ENCODE peak calls at places on chromosome 3, in five cellular contexts. P is ovary; Y is suprapubic skin; M is coronary artery; S is CD4-positive, alpha-beta T cell. C is an unnamed sample.

GRCh38 chr3:127226946-127227842 is 34.3 kb downstream of the PRR23E start:
- DNase-seq in P (no peak), Y (no peak), S (peak; percentile 22), M (no peak), C (no peak)

GRCh38 chr3:11549580-11550140 is 94.1 kb downstream of the VGLL4 start:
- DNase-seq in M (no peak), S (no peak), Y (no peak), P (no peak), C (no peak)

GRCh38 chr3:25155696-25156471 is 272.2 kb upstream of the RARB start:
- DNase-seq in S (no peak), M (no peak), Y (no peak), P (no peak), C (no peak)

GRCh38 chr3:189324538-189325138 is 152.9 kb downstream of the TPRG1 start:
- DNase-seq in P (no peak), S (peak; percentile 88), M (no peak), Y (no peak), C (no peak)

GRCh38 chr3:99633887-99634558 is 4.4 kb upstream of the COL8A1 start:
- DNase-seq in S (no peak), P (no peak), Y (no peak), M (no peak), C (no peak)

GRCh38 chr3:48248095-48248863 is 7.4 kb downstream of the ZNF589 start:
- DNase-seq in M (no peak), S (no peak), Y (no peak), P (no peak), C (no peak)

GRCh38 chr3:186024210-186024609 is 84.7 kb downstream of the ETV5 start:
- DNase-seq in Y (no peak), P (no peak), S (no peak), M (no peak), C (no peak)

GRCh38 chr3:112931737-112932521 is 43.0 kb downstream of the CD200R1 start:
- DNase-seq in M (no peak), S (no peak), Y (no peak), P (no peak), C (no peak)

DNA sequence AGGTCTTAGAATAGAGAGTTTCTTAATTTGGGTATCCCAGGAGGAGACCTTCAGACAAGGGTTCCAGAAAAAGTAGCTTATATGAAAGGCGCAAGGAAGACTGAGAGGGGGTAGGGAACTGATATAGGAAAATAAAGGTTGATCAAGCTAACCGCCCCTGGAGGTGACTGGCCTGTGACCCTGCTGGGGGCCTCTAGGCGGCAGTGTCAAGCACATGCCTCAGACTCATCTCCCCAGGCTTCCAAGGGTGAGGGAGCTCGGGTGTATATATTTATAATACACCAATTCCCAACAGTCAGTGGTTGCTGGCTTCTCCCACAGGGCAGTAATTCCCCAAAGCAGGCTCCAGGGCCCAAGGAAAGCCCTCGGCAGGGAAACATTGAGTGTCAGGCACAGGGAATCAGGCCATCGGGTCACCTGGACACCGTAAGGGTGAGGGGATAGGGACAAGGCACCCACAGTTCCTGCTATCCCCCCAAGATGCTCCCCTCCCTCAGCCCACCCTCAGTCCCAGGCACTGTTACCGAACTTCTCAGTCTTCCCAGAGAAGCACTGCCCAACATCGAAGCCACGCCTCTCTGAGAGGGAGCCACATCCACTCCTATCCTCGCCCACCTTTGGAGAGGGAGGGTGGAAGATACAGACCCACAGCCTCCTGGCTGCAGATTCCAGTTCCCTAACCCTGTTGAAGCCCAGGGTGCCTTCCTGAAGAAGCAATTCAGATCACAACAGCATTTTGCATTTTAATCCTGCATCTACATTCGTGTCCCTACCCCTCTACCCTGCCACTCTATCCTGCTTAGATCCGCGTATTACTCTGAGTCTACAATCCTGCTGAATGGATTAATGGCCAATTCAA is 19.5 kb upstream of the CAV3 start:
- DNase-seq in Y (no peak), M (no peak), S (no peak), P (no peak), C (no peak)
- H3K27ac ChIP-seq in Y (no peak overlapping the region), M (no peak overlapping the region), S (no peak overlapping the region), P (no peak overlapping the region), C (no peak overlapping the region)

GRCh38 chr3:135975053-135975452 is 9.5 kb downstream of the PPP2R3A start:
- DNase-seq in P (no peak), S (no peak), M (no peak), Y (no peak), C (no peak)

GRCh38 chr3:135967867-135968266 is 2.3 kb downstream of the PPP2R3A start:
- DNase-seq in M (no peak), Y (no peak), S (no peak), P (no peak), C (no peak)

GRCh38 chr3:135970500-135971116 is 5.1 kb downstream of the PPP2R3A start:
- DNase-seq in P (no peak), Y (no peak), M (no peak), S (no peak), C (no peak)

GRCh38 chr3:135975536-135975935 is 10.0 kb downstream of the PPP2R3A start:
- DNase-seq in P (no peak), M (no peak), Y (no peak), S (no peak), C (no peak)

DNA sequence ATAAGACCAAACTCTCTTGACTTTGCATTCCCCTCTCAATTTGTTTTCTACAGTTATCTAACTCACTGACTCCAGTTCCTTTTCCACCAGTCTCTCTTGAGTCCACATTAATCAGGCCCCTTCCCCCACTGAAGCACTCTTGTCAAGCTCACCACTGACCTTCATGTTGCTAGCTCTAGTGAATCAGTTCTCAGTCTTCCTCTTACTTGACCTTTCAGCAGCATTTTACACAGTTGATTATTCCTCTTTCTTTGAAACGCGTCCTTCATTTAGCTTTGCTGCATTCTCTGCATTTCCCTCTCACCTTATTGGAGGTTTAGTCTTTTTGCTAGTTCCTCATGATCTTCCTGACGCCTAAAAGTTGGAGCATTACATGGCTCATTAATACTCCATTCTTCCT is 8.3 kb downstream of the PPP2R3A start:
- DNase-seq in S (no peak), M (no peak), Y (no peak), P (no peak), C (no peak)
- H3K27ac ChIP-seq in S (no peak overlapping the region), M (no peak overlapping the region), Y (no peak overlapping the region), P (no peak overlapping the region), C (no peak overlapping the region)

DNA sequence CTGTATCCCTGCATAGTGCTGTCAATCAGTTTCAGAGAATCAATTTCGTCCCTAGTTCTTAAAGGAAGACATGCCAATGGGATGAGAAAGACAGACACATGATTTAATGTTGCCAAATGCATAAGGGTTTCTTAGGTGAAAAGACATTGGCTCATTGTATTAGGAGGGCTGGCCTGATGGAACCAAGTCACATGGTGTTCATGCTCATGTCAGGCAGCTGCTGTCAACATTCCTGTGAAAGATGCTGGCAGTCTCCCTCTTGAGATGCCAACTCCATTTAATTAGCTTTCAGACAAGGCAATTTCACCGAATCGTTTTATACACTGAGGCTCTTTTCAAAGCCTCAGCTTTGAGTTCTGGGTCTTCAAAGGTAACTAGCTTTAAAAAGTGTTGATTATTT is 16.1 kb upstream of the IL1RAP start:
- DNase-seq in M (no peak), S (no peak), Y (no peak), P (no peak), C (no peak)
- H3K27ac ChIP-seq in M (no peak overlapping the region), S (no peak overlapping the region), Y (no peak overlapping the region), P (no peak overlapping the region), C (no peak overlapping the region)

GRCh38 chr3:4856564-4856963 is 122.7 kb upstream of the BHLHE40 start:
- DNase-seq in S (no peak), M (no peak), P (no peak), Y (no peak), C (no peak)
- H3K27ac ChIP-seq in S (no peak overlapping the region), M (no peak overlapping the region), P (no peak overlapping the region), Y (no peak overlapping the region), C (no peak overlapping the region)

GRCh38 chr3:88573472-88573871 is 423.7 kb downstream of the C3orf38 start:
- DNase-seq in M (no peak), Y (no peak), P (no peak), S (no peak), C (no peak)

GRCh38 chr3:88574210-88574609 is 424.5 kb downstream of the C3orf38 start:
- DNase-seq in Y (no peak), S (no peak), P (no peak), M (no peak), C (no peak)

DNA sequence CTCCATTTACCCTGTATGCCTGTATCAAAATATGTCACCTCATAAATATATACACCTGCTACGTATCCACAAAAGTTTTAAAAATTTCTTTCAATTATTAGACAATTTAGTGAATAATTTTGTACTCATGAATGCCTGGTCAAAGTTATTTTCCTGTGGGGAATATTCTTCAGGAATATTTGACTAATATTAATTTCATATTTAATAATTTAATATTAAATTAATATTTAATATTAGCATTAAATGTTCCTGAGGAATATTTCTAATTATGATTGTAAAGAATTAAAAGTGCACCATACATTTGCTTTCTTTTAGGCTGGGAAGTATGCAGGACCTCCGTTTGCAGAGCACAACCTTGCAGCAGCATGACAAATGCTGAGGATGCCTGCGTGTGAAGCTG is 422.7 kb downstream of the C3orf38 start:
- DNase-seq in S (no peak), Y (no peak), M (no peak), P (no peak), C (no peak)
- H3K27ac ChIP-seq in S (no peak overlapping the region), Y (no peak overlapping the region), M (no peak overlapping the region), P (no peak overlapping the region), C (no peak overlapping the region)

GRCh38 chr3:128726691-128727031 is 678 bp downstream of the RAB7A start:
- DNase-seq in M (peak; percentile 83), P (peak; percentile 36), S (peak; percentile 20), Y (peak; percentile 83), C (peak; percentile 58)
- H3K27ac ChIP-seq in M (peak overlapping the region; percentile 100), P (peak overlapping the region; percentile 94), S (peak overlapping the region; percentile 78), Y (peak overlapping the region; percentile 99), C (peak overlapping the region; percentile 87)

DNA sequence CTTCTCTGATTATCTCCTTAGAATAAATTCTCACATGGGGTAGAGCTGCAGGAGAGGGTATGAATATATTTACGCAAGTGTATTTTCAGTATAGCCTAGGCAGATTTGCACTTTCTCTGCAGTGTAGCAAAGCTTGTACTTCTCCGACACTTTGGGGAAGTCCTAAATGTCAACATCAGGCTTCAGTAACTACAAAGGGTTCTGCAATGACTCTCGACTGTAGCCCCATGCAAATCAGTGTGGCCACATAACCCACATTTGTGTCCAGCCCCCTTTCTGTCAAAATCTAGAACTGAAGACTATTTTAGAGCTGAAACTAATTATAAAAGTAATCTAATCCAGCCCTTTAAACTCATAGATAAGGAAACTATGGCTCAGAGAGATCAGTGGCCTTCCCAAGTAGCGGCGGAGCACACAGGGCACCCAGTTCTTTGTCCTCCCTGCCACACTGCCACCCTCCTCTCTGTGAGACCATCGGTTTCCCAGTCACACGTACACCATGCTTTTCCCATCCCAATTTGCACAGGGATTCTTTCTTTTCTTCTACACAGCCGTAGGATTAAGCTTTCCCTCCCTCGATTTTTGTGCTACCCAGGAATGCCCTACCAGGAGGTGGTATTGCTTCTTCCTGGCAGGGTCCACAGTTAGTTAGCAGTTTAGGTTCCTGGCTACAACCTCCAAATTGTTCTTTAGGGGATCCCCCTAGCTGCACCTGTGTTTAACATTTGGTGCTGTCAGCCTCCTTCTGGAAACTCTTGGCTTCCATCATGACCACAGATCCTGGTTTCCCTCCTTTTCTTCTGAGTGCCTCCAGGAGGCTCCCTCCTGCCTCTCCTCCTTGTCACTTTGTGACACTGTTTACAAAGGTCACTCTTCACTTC is 22.9 kb downstream of the MRAS start:
- DNase-seq in S (no peak), M (no peak), P (no peak), Y (no peak), C (no peak)
- H3K27ac ChIP-seq in S (no peak overlapping the region), M (peak overlapping the region; percentile 42), P (no peak overlapping the region), Y (no peak overlapping the region), C (peak overlapping the region; percentile 47)

GRCh38 chr3:28117598-28117997 is 123.8 kb upstream of the CMC1 start:
- DNase-seq in Y (no peak), M (no peak), S (no peak), P (no peak), C (no peak)
- H3K27ac ChIP-seq in Y (no peak overlapping the region), M (no peak overlapping the region), S (no peak overlapping the region), P (no peak overlapping the region), C (no peak overlapping the region)